ENCODE peak calls at places on chromosomes 11 and 22, in six cellular contexts. One of them, this sample, is unnamed. For H3K4me1 and H3K36me3, the result is how much of the 10 kb centered on the place peaks cover.

GRCh38 chr11:95337972-95338429 is 107.0 kb upstream of the SESN3 start:
- DNase-seq in CD8-positive, alpha-beta T cell: no peak
- DNase-seq in ascending aorta: no peak
- DNase-seq in endodermal cell: peak
- DNase-seq in transverse colon: no peak
- DNase-seq in stomach: no peak
- DNase-seq in this sample: no peak

GRCh38 chr22:44340271-44341239 is 27.8 kb upstream of the SHISAL1 start:
- DNase-seq in CD8-positive, alpha-beta T cell: no peak
- DNase-seq in ascending aorta: no peak
- DNase-seq in endodermal cell: no peak
- DNase-seq in transverse colon: no peak
- DNase-seq in stomach: no peak
- DNase-seq in this sample: no peak

GRCh38 chr11:83192846-83193245 is 666 bp upstream of the ANKRD42 start:
- DNase-seq in CD8-positive, alpha-beta T cell: no peak
- DNase-seq in ascending aorta: no peak
- DNase-seq in endodermal cell: no peak
- DNase-seq in transverse colon: no peak
- DNase-seq in stomach: no peak
- DNase-seq in this sample: no peak

GRCh38 chr22:32478994-32479393 is 4.4 kb downstream of the FBXO7 start:
- DNase-seq in CD8-positive, alpha-beta T cell: no peak
- DNase-seq in ascending aorta: no peak
- DNase-seq in endodermal cell: no peak
- DNase-seq in transverse colon: no peak
- DNase-seq in stomach: no peak
- DNase-seq in this sample: no peak

GRCh38 chr11:88353386-88353785 is 15.8 kb upstream of the CTSC start:
- DNase-seq in CD8-positive, alpha-beta T cell: no peak
- DNase-seq in ascending aorta: no peak
- DNase-seq in endodermal cell: no peak
- DNase-seq in transverse colon: no peak
- DNase-seq in stomach: no peak
- DNase-seq in this sample: no peak

GRCh38 chr11:116638463-116638862 is 134.3 kb downstream of the BUD13 start:
- DNase-seq in CD8-positive, alpha-beta T cell: no peak
- DNase-seq in ascending aorta: no peak
- DNase-seq in endodermal cell: peak
- DNase-seq in transverse colon: no peak
- DNase-seq in stomach: no peak
- DNase-seq in this sample: no peak

GRCh38 chr22:36145881-36146280 is 14.7 kb downstream of the APOL3 start:
- DNase-seq in CD8-positive, alpha-beta T cell: no peak
- DNase-seq in ascending aorta: peak
- DNase-seq in endodermal cell: no peak
- DNase-seq in transverse colon: no peak
- DNase-seq in stomach: no peak
- DNase-seq in this sample: peak

GRCh38 chr11:61076506-61077304 is 25.6 kb upstream of the CD5 start:
- DNase-seq in CD8-positive, alpha-beta T cell: no peak
- DNase-seq in ascending aorta: no peak
- DNase-seq in endodermal cell: no peak
- DNase-seq in transverse colon: no peak
- DNase-seq in stomach: no peak
- DNase-seq in this sample: no peak

GRCh38 chr22:42313804-42314581 is 43.5 kb upstream of the TCF20 start:
- DNase-seq in CD8-positive, alpha-beta T cell: peak
- DNase-seq in ascending aorta: no peak
- DNase-seq in endodermal cell: peak
- DNase-seq in transverse colon: peak
- DNase-seq in stomach: peak
- DNase-seq in this sample: peak

GRCh38 chr11:17765381-17766359 is 31.1 kb downstream of the KCNC1 start:
- DNase-seq in CD8-positive, alpha-beta T cell: no peak
- DNase-seq in ascending aorta: no peak
- DNase-seq in endodermal cell: no peak
- DNase-seq in transverse colon: no peak
- DNase-seq in stomach: no peak
- DNase-seq in this sample: no peak

GRCh38 chr22:27011131-27011530 is 353.7 kb downstream of the MIAT start:
- DNase-seq in CD8-positive, alpha-beta T cell: no peak
- DNase-seq in ascending aorta: no peak
- DNase-seq in endodermal cell: no peak
- DNase-seq in transverse colon: no peak
- DNase-seq in stomach: no peak
- DNase-seq in this sample: no peak

GRCh38 chr22:31126128-31126868 is 3.5 kb downstream of the INPP5J start:
- DNase-seq in CD8-positive, alpha-beta T cell: no peak
- DNase-seq in ascending aorta: no peak
- DNase-seq in endodermal cell: peak
- DNase-seq in transverse colon: no peak
- DNase-seq in stomach: no peak
- DNase-seq in this sample: no peak

GRCh38 chr22:36540867-36541642 is 12.1 kb upstream of the EIF3D start:
- DNase-seq in CD8-positive, alpha-beta T cell: no peak
- DNase-seq in ascending aorta: no peak
- DNase-seq in endodermal cell: no peak
- DNase-seq in transverse colon: no peak
- DNase-seq in stomach: no peak
- DNase-seq in this sample: no peak

GRCh38 chr11:62401781-62402180 is 17.1 kb upstream of the SCGB1A1 start:
- DNase-seq in CD8-positive, alpha-beta T cell: no peak
- DNase-seq in ascending aorta: no peak
- DNase-seq in endodermal cell: no peak
- DNase-seq in transverse colon: no peak
- DNase-seq in stomach: no peak
- DNase-seq in this sample: peak
- H3K4me3 ChIP-seq in CD8-positive, alpha-beta T cell: peak
- H3K4me3 ChIP-seq in ascending aorta: peak
- H3K4me3 ChIP-seq in endodermal cell: no peak
- H3K4me3 ChIP-seq in transverse colon: no peak
- H3K4me3 ChIP-seq in stomach: no peak
- H3K4me3 ChIP-seq in this sample: peak

GRCh38 chr11:72816404-72816990 is 2.3 kb downstream of the ATG16L2 start:
- DNase-seq in CD8-positive, alpha-beta T cell: no peak
- DNase-seq in ascending aorta: no peak
- DNase-seq in endodermal cell: no peak
- DNase-seq in transverse colon: no peak
- DNase-seq in stomach: no peak
- DNase-seq in this sample: no peak
- H3K4me1 ChIP-seq in CD8-positive, alpha-beta T cell: under half
- H3K4me1 ChIP-seq in ascending aorta: under half
- H3K4me1 ChIP-seq in endodermal cell: under half
- H3K4me1 ChIP-seq in transverse colon: under half
- H3K4me1 ChIP-seq in stomach: under half
- H3K4me1 ChIP-seq in this sample: under half

GRCh38 chr22:46842606-46843005 is 80.2 kb downstream of the TBC1D22A start:
- DNase-seq in CD8-positive, alpha-beta T cell: no peak
- DNase-seq in ascending aorta: no peak
- DNase-seq in endodermal cell: peak
- DNase-seq in transverse colon: peak
- DNase-seq in stomach: no peak
- DNase-seq in this sample: peak

GRCh38 chr22:46845281-46846153 is 83.1 kb downstream of the TBC1D22A start:
- DNase-seq in CD8-positive, alpha-beta T cell: no peak
- DNase-seq in ascending aorta: no peak
- DNase-seq in endodermal cell: peak
- DNase-seq in transverse colon: no peak
- DNase-seq in stomach: no peak
- DNase-seq in this sample: no peak

GRCh38 chr22:46846154-46846831 is 83.8 kb downstream of the TBC1D22A start:
- DNase-seq in CD8-positive, alpha-beta T cell: no peak
- DNase-seq in ascending aorta: no peak
- DNase-seq in endodermal cell: peak
- DNase-seq in transverse colon: no peak
- DNase-seq in stomach: no peak
- DNase-seq in this sample: no peak

GRCh38 chr22:46843691-46844297 is 81.3 kb downstream of the TBC1D22A start:
- DNase-seq in CD8-positive, alpha-beta T cell: no peak
- DNase-seq in ascending aorta: no peak
- DNase-seq in endodermal cell: peak
- DNase-seq in transverse colon: no peak
- DNase-seq in stomach: no peak
- DNase-seq in this sample: no peak

DNA sequence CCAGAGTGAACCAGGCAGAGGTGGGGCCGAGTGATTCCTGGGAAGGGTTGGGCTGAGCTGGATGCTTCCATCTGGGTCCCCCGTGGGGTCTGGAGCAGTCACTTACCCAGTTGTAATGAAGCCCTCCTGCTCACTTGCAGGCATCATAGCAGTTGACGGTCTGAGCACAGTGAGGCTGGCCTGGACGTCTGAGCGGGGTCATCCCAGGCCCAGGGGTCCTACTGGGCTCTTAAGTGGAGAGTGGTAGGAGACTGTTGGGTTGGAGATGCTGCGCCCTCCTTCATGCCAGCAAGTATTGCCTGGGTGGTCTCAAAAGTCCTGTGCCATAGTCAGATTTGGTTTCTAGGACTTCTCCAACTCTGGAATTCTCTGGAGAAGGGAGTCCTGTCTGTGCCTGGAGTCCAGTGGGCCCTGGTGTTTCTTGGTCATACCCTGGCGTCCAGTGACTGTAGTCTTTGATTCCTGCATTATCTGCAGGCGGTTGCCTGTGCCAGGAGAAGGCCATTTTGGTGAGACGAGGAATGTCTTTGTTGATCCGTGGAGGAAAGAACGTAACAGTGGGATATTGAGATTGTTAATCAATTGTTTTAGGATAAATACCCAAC is 82.3 kb downstream of the TBC1D22A start:
- DNase-seq in CD8-positive, alpha-beta T cell: no peak
- DNase-seq in ascending aorta: no peak
- DNase-seq in endodermal cell: peak
- DNase-seq in transverse colon: no peak
- DNase-seq in stomach: no peak
- DNase-seq in this sample: no peak
- H3K36me3 ChIP-seq in CD8-positive, alpha-beta T cell: under half
- H3K36me3 ChIP-seq in ascending aorta: under half
- H3K36me3 ChIP-seq in endodermal cell: under half
- H3K36me3 ChIP-seq in transverse colon: under half
- H3K36me3 ChIP-seq in stomach: under half
- H3K36me3 ChIP-seq in this sample: under half

DNA sequence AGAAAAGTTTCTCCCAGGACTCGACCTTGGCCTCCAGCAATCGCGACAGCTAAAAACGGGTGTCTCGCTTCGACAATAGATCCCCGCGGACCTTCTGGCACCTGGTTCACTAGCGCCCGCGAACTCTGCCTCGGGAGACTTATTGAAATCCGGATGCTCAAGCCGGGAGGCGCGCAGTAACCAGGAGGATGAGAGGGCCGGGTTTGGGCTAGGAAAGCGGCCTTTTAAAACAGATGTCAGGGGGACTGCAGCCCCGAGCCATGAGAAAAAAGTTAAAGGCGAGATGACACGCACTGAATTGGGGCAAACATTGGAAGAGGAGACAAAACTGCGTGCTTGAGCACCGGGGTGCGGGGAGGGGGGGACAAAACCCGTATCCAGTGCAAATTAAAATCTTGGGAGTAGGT is 637 bp upstream of the ZBTB16 start:
- DNase-seq in CD8-positive, alpha-beta T cell: no peak
- DNase-seq in ascending aorta: peak
- DNase-seq in endodermal cell: peak
- DNase-seq in transverse colon: peak
- DNase-seq in stomach: peak
- DNase-seq in this sample: no peak
- H3K4me3 ChIP-seq in CD8-positive, alpha-beta T cell: peak
- H3K4me3 ChIP-seq in ascending aorta: peak
- H3K4me3 ChIP-seq in endodermal cell: peak
- H3K4me3 ChIP-seq in transverse colon: peak
- H3K4me3 ChIP-seq in stomach: peak
- H3K4me3 ChIP-seq in this sample: peak

GRCh38 chr22:39471421-39472141 is 14.8 kb downstream of the MGAT3 start:
- DNase-seq in CD8-positive, alpha-beta T cell: no peak
- DNase-seq in ascending aorta: no peak
- DNase-seq in endodermal cell: no peak
- DNase-seq in transverse colon: peak
- DNase-seq in stomach: no peak
- DNase-seq in this sample: no peak
- H3K4me1 ChIP-seq in CD8-positive, alpha-beta T cell: under half
- H3K4me1 ChIP-seq in ascending aorta: under half
- H3K4me1 ChIP-seq in endodermal cell: under half
- H3K4me1 ChIP-seq in transverse colon: half or more
- H3K4me1 ChIP-seq in stomach: half or more
- H3K4me1 ChIP-seq in this sample: under half

DNA sequence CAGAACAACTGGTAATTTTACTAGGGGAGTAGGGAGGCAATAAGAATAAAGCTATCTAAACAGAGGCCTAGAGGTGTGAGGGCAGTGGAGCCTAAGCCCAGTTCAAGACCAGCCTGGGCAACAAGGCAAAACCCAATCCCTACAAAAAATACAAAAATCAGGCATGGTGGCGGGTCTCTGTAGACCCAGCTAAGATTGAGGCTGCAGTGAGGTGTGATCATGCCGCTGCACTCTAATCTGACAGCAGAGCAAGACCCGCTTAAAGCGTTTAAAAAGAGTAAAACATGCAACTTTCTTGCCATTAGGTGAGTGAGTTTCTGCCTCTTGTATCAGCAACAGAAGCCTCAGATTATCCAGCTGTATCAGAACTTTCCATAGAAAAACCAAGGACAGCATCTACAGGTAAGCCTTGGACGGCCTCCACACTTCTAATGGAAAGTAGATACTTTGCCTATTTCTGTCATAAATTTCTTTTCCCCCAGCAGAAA is 12.1 kb downstream of the TAF1D start:
- DNase-seq in CD8-positive, alpha-beta T cell: no peak
- DNase-seq in ascending aorta: no peak
- DNase-seq in endodermal cell: peak
- DNase-seq in transverse colon: no peak
- DNase-seq in stomach: no peak
- DNase-seq in this sample: no peak
- H3K36me3 ChIP-seq in CD8-positive, alpha-beta T cell: under half
- H3K36me3 ChIP-seq in ascending aorta: half or more
- H3K36me3 ChIP-seq in endodermal cell: half or more
- H3K36me3 ChIP-seq in transverse colon: half or more
- H3K36me3 ChIP-seq in stomach: half or more
- H3K36me3 ChIP-seq in this sample: under half

DNA sequence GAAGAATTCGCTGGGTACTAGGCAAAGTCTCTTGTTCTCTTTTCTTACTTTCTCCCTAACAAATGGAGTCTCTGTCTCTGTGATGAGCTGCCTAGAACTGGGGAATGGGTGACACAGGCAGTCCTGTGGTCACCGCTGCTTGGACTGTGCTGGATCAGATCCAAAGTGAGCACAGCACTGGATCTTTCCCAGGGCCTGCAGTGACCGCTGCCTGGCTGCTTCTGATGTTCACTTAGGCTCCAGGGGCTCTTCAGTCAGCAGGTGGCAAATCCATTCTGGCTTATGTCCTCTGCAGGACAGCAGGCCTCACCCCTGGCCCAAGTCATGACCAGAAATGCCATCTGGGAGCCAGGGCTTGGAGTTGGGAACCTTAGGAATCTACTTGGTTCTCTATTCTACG is 61.5 kb downstream of the EXT2 start:
- DNase-seq in CD8-positive, alpha-beta T cell: no peak
- DNase-seq in ascending aorta: no peak
- DNase-seq in endodermal cell: no peak
- DNase-seq in transverse colon: no peak
- DNase-seq in stomach: no peak
- DNase-seq in this sample: no peak
- H3K4me3 ChIP-seq in CD8-positive, alpha-beta T cell: no peak
- H3K4me3 ChIP-seq in ascending aorta: no peak
- H3K4me3 ChIP-seq in endodermal cell: no peak
- H3K4me3 ChIP-seq in transverse colon: no peak
- H3K4me3 ChIP-seq in stomach: no peak
- H3K4me3 ChIP-seq in this sample: no peak

GRCh38 chr11:71091506-71092265 is 160.7 kb downstream of the SHANK2 start:
- DNase-seq in CD8-positive, alpha-beta T cell: no peak
- DNase-seq in ascending aorta: no peak
- DNase-seq in endodermal cell: no peak
- DNase-seq in transverse colon: no peak
- DNase-seq in stomach: no peak
- DNase-seq in this sample: no peak
- H3K4me1 ChIP-seq in CD8-positive, alpha-beta T cell: under half
- H3K4me1 ChIP-seq in ascending aorta: under half
- H3K4me1 ChIP-seq in endodermal cell: under half
- H3K4me1 ChIP-seq in transverse colon: under half
- H3K4me1 ChIP-seq in stomach: under half
- H3K4me1 ChIP-seq in this sample: under half